ENCODE peak calls at places on chromosomes 11 and 22, in nine cellular contexts. B is foreskin fibroblast, S is pancreas, T is epithelial cell of esophagus, Y is HL-60, Q is CD14-positive monocyte, O is thoracic aorta, N is right lobe of liver, V is RWPE1. A is an unnamed sample.
A peak's percentile ranks its signal among the peaks of the same experiment; 100 is the strongest.

GRCh38 chr22:49694462-49695260 is 133.0 kb downstream of the BRD1 start:
- DNase-seq in B (no peak), S (no peak), T (no peak), Y (no peak), Q (no peak), O (no peak), N (no peak), V (no peak), A (no peak)

GRCh38 chr11:128417607-128418324 is 169.6 kb downstream of the ETS1 start:
- DNase-seq in B (peak; percentile 78), S (no peak), T (peak; percentile 56), Y (no peak), Q (no peak), O (no peak), N (no peak), V (peak; percentile 18), A (peak; percentile 54)

GRCh38 chr11:11584446-11584810 is 37.4 kb downstream of the GALNT18 start:
- DNase-seq in B (peak; percentile 62), S (no peak), T (peak; percentile 99), Y (no peak), Q (no peak), O (no peak), N (no peak), V (peak; percentile 95), A (peak; percentile 87)

GRCh38 chr22:49848690-49849160 is 4.9 kb upstream of the ZBED4 start:
- DNase-seq in B (no peak), S (no peak), T (no peak), Y (no peak), Q (no peak), O (no peak), N (no peak), V (no peak), A (no peak)

GRCh38 chr11:27618591-27618990 is 81.7 kb downstream of the BDNF start:
- DNase-seq in B (no peak), S (no peak), T (no peak), Y (no peak), Q (no peak), O (no peak), N (no peak), V (no peak), A (no peak)

GRCh38 chr11:10004526-10005113 is 289.4 kb downstream of the SBF2 start:
- DNase-seq in B (no peak), S (no peak), T (no peak), Y (no peak), Q (no peak), O (no peak), N (no peak), V (no peak), A (no peak)

GRCh38 chr11:79686703-79687419 is 246.0 kb upstream of the TENM4 start:
- DNase-seq in B (no peak), S (no peak), T (peak; percentile 33), Y (no peak), Q (no peak), O (no peak), N (no peak), V (no peak), A (peak; percentile 25)

GRCh38 chr11:8604078-8604723 is 10.2 kb upstream of the STK33 start:
- DNase-seq in B (peak; percentile 100), S (peak; percentile 39), T (peak; percentile 100), Y (peak; percentile 51), Q (peak; percentile 60), O (peak; percentile 11), N (no peak), V (peak; percentile 88), A (peak; percentile 100)

GRCh38 chr11:4523666-4524065 is 21.3 kb upstream of the OR52M1 start:
- DNase-seq in B (no peak), S (no peak), T (no peak), Y (no peak), Q (no peak), O (no peak), N (no peak), V (no peak), A (no peak)

GRCh38 chr11:14041040-14041439 is 78.5 kb downstream of the SPON1 start:
- DNase-seq in B (no peak), S (no peak), T (no peak), Y (no peak), Q (no peak), O (no peak), N (no peak), V (peak; percentile 16), A (peak; percentile 33)

GRCh38 chr11:122367809-122368231 is 251.8 kb upstream of the BLID start:
- DNase-seq in B (peak; percentile 18), S (no peak), T (peak; percentile 67), Y (no peak), Q (no peak), O (no peak), N (peak; percentile 38), V (peak; percentile 70), A (peak; percentile 74)

GRCh38 chr22:25053153-25053805 is 100.8 kb downstream of the KIAA1671 start:
- DNase-seq in B (no peak), S (no peak), T (peak; percentile 33), Y (no peak), Q (no peak), O (no peak), N (no peak), V (no peak), A (no peak)

GRCh38 chr11:63840356-63841060 is 1.6 kb downstream of the MARK2 start:
- DNase-seq in B (no peak), S (no peak), T (no peak), Y (peak; percentile 19), Q (no peak), O (no peak), N (no peak), V (no peak), A (peak; percentile 3)

GRCh38 chr11:118914178-118914918 is 11.4 kb downstream of the BCL9L start:
- DNase-seq in B (no peak), S (peak; percentile 73), T (no peak), Y (no peak), Q (no peak), O (no peak), N (peak; percentile 37), V (no peak), A (no peak)

GRCh38 chr11:83472831-83473230 is 186.7 kb upstream of the CCDC90B start:
- DNase-seq in B (no peak), S (no peak), T (no peak), Y (no peak), Q (no peak), O (no peak), N (no peak), V (no peak), A (no peak)

GRCh38 chr22:41522813-41523212 is 21.5 kb downstream of the POLR3H start:
- DNase-seq in B (no peak), S (no peak), T (no peak), Y (no peak), Q (no peak), O (no peak), N (no peak), V (no peak), A (no peak)

GRCh38 chr11:115930886-115931537 is 426.8 kb upstream of the CADM1 start:
- DNase-seq in B (no peak), S (no peak), T (no peak), Y (no peak), Q (peak; percentile 81), O (no peak), N (no peak), V (no peak), A (no peak)

GRCh38 chr11:108975641-108976071 is 310.8 kb downstream of the DDX10 start:
- DNase-seq in B (no peak), S (no peak), T (no peak), Y (no peak), Q (no peak), O (no peak), N (no peak), V (no peak), A (no peak)

GRCh38 chr22:44191036-44191454 is 10.3 kb downstream of the PARVG start:
- DNase-seq in B (no peak), S (no peak), T (peak; percentile 25), Y (peak; percentile 87), Q (peak; percentile 68), O (no peak), N (no peak), V (no peak), A (peak; percentile 28)

GRCh38 chr11:60871378-60872061 is 4.2 kb downstream of the ZP1 start:
- DNase-seq in B (peak; percentile 47), S (no peak), T (no peak), Y (no peak), Q (no peak), O (no peak), N (no peak), V (no peak), A (peak; percentile 44)

GRCh38 chr11:33801821-33802413 is 27.6 kb upstream of the FBXO3 start:
- DNase-seq in B (no peak), S (no peak), T (no peak), Y (no peak), Q (no peak), O (no peak), N (no peak), V (no peak), A (no peak)
- TF ChIP-seq CTCF in B (no peak), S (no peak), T (no peak), Y (no peak), Q (no peak), O (no peak), N (no peak), V (no peak), A (no peak)

DNA sequence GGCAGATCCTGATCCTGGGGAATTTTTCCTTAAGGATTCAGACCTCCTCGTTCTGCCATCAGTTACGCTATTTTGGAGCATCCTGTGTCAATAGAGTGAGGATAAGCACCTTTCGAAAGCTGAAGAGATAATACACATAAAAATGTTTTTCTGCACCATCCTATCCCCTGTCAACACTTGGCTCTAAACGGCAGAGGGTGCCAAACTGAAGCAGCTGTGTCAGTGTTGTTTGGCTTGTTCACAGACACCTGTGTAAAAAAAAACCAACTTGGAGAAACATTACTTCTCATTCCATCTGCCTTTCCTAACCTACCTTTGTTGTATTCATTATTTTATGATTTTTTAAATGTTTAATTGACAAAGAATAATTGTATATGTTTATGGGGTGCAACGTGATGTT is 417.0 kb upstream of the DDI1 start:
- DNase-seq in B (no peak), S (no peak), T (peak; percentile 36), Y (no peak), Q (no peak), O (no peak), N (no peak), V (no peak), A (peak; percentile 34)
- TF ChIP-seq CTCF in B (no peak), S (no peak), T (peak; percentile 66), Y (no peak), Q (no peak), O (no peak), N (peak; percentile 10), V (peak; percentile 14), A (peak; percentile 29)

GRCh38 chr11:75969626-75970308 is 154.8 kb downstream of the UVRAG start:
- DNase-seq in B (peak; percentile 92), S (no peak), T (peak; percentile 9), Y (no peak), Q (no peak), O (no peak), N (no peak), V (no peak), A (no peak)

GRCh38 chr11:75968021-75968685 is 153.1 kb downstream of the UVRAG start:
- DNase-seq in B (no peak), S (no peak), T (no peak), Y (no peak), Q (no peak), O (no peak), N (no peak), V (no peak), A (peak; percentile 34)

GRCh38 chr11:75966546-75967287 is 151.7 kb downstream of the UVRAG start:
- DNase-seq in B (peak; percentile 78), S (no peak), T (peak; percentile 63), Y (no peak), Q (no peak), O (no peak), N (no peak), V (peak; percentile 65), A (peak; percentile 77)
- TF ChIP-seq CTCF in B (no peak), S (no peak), T (no peak), Y (no peak), Q (no peak), O (no peak), N (no peak), V (no peak), A (no peak)

GRCh38 chr22:19360300-19360792 is 68.8 kb upstream of the CLTCL1 start:
- DNase-seq in B (no peak), S (no peak), T (no peak), Y (no peak), Q (no peak), O (no peak), N (no peak), V (no peak), A (no peak)
- TF ChIP-seq CTCF in B (no peak), S (no peak), T (no peak), Y (no peak), Q (no peak), O (no peak), N (no peak), V (no peak), A (no peak)